ENCODE peak calls at places on chromosomes 3 and 15, in five cellular contexts. J is prostate gland; Y is activated effector memory CD4-positive, alpha-beta T cell treated with Interleukin-2 at 50 U/mL for 16 hours; N is activated B cell treated with CpG ODN at 0.5 μM for 24 hours; V is mammary epithelial cell. D is an unnamed sample.

GRCh38 chr3:111590096-111590491 is 5.1 kb downstream of the ZBED2 start:
- DNase-seq in J (no peak), Y (no peak), N (no peak), V (no peak), D (no peak)

GRCh38 chr15:66940368-66940767 is 125.0 kb upstream of the SMAD3 start:
- DNase-seq in J (no peak), Y (no peak), N (no peak), V (peak), D (no peak)

GRCh38 chr3:34683851-34684250 is 885.4 kb downstream of the PDCD6IP start:
- DNase-seq in J (peak), Y (no peak), N (no peak), V (peak), D (peak)

GRCh38 chr3:157844770-157845522 is 261.3 kb downstream of the SHOX2 start:
- DNase-seq in J (no peak), Y (no peak), N (no peak), V (no peak), D (no peak)

GRCh38 chr3:36206936-36207620 is 173.2 kb upstream of the STAC start:
- DNase-seq in J (no peak), Y (no peak), N (no peak), V (no peak), D (no peak)

GRCh38 chr15:100911086-100911485 is 8.1 kb upstream of the LRRK1 start:
- DNase-seq in J (no peak), Y (no peak), N (no peak), V (no peak), D (no peak)

GRCh38 chr3:98199020-98199419 is 32.5 kb downstream of the OR5H15 start:
- DNase-seq in J (no peak), Y (no peak), N (no peak), V (no peak), D (no peak)

GRCh38 chr3:51706788-51707731 is at the start of gene GRM2:
- DNase-seq in J (peak), Y (no peak), N (peak), V (peak), D (peak)